ENCODE peak calls at places on chromosomes 12 and 14, in four cellular contexts. One of them, this sample, is unnamed. For H3K4me1, the result is how much of the 10 kb centered on the place peaks cover.

GRCh38 chr14:32940711-32941667 is 2.3 kb downstream of the NPAS3 start:
- DNase-seq in H1: no peak
- DNase-seq in GM12878: no peak
- DNase-seq in HepG2: no peak
- DNase-seq in this sample: no peak

GRCh38 chr14:95319312-95320075 is at the start of gene CLMN:
- DNase-seq in HepG2: no peak
- DNase-seq in H1: peak
- DNase-seq in GM12878: no peak
- DNase-seq in this sample: no peak

GRCh38 chr12:76891609-76892008 is 12.8 kb upstream of the CSRP2 start:
- DNase-seq in HepG2: no peak
- DNase-seq in H1: no peak
- DNase-seq in GM12878: no peak
- DNase-seq in this sample: no peak

GRCh38 chr14:75568791-75569190 is 9.6 kb upstream of the FLVCR2 start:
- DNase-seq in H1: no peak
- DNase-seq in HepG2: no peak
- DNase-seq in GM12878: no peak
- DNase-seq in this sample: no peak

GRCh38 chr12:107657621-107658020 is 28.0 kb upstream of the PWP1 start:
- DNase-seq in GM12878: no peak
- DNase-seq in H1: no peak
- DNase-seq in HepG2: no peak
- DNase-seq in this sample: no peak

GRCh38 chr14:60508707-60509437 is at the start of gene SIX6:
- DNase-seq in HepG2: no peak
- DNase-seq in H1: peak
- DNase-seq in GM12878: no peak
- DNase-seq in this sample: peak

GRCh38 chr12:20211537-20211936 is 156.8 kb upstream of the PDE3A start:
- DNase-seq in H1: no peak
- DNase-seq in GM12878: no peak
- DNase-seq in HepG2: no peak
- DNase-seq in this sample: no peak

GRCh38 chr12:91920276-91920675 is 225.4 kb downstream of the BTG1 start:
- DNase-seq in GM12878: no peak
- DNase-seq in HepG2: no peak
- DNase-seq in H1: no peak
- DNase-seq in this sample: no peak

GRCh38 chr14:51008416-51008815 is 64.1 kb upstream of the PYGL start:
- DNase-seq in GM12878: no peak
- DNase-seq in HepG2: no peak
- DNase-seq in H1: no peak
- DNase-seq in this sample: no peak

DNA sequence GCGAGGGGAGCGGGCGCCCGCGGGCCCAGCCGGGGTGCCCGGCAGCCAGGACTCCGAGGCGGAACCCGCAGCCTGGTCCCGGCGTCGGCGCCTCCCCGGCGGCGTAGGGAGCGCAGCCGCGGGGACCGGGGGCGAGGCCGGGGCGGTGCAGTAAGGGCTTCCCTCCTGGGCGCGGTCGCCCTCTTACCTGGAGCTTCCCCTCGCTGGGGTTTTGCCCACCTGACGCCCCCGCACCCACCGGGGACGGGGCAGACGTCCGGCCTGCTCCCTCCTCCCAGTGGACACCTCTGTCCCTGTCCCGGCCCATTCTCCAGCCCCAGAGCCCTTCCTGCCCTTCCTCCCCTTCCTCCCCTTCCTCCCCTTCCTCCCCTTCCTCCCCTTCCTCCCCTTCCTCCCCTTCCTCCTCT is 413 bp upstream of the TUBA1C start:
- DNase-seq in HepG2: no peak
- DNase-seq in GM12878: no peak
- DNase-seq in H1: no peak
- DNase-seq in this sample: no peak
- TF ChIP-seq SUZ12 in HepG2: no peak
- TF ChIP-seq SUZ12 in GM12878: no peak
- TF ChIP-seq SUZ12 in H1: no peak
- TF ChIP-seq SUZ12 in this sample: no peak

DNA sequence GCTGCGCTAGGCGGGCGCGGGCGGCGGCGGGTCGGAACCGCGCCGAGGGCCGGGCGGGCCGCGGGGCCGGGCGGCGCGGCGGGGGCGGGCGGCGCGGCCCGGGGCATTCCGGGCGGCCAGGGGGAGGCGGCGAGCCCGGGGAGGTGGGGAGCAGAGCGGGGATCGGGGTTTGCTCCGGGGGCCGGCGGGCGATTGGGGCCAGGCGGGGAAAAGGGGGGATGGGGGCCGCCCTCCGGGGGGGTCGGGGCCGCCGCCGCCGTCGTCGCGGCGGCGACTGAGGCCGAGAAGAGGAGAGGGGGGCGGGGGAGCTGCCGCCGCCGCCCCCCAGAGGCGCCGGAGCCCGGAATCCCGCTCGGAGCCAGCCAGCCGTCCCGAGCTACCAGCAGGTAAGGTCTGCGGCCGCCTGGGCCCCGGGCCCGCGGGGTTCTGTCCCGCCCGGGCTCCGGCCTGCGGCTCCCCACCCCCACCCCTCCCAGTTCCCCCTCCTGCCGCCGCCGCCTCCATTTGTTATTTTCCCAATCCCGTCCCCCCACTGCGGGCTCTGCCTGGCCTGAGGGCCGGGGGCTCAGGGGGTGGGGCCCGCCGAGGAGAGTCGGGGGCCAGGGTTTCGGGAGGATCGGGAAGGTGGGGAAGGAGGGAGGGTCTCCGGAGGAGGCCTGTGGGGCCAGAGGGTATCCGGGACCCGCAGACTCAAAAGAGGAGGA is 392 bp downstream of the ATN1 start:
- DNase-seq in H1: no peak
- DNase-seq in HepG2: no peak
- DNase-seq in GM12878: no peak
- DNase-seq in this sample: no peak
- H3K4me1 ChIP-seq in H1: under half
- H3K4me1 ChIP-seq in HepG2: half or more
- H3K4me1 ChIP-seq in GM12878: under half
- H3K4me1 ChIP-seq in this sample: under half

DNA sequence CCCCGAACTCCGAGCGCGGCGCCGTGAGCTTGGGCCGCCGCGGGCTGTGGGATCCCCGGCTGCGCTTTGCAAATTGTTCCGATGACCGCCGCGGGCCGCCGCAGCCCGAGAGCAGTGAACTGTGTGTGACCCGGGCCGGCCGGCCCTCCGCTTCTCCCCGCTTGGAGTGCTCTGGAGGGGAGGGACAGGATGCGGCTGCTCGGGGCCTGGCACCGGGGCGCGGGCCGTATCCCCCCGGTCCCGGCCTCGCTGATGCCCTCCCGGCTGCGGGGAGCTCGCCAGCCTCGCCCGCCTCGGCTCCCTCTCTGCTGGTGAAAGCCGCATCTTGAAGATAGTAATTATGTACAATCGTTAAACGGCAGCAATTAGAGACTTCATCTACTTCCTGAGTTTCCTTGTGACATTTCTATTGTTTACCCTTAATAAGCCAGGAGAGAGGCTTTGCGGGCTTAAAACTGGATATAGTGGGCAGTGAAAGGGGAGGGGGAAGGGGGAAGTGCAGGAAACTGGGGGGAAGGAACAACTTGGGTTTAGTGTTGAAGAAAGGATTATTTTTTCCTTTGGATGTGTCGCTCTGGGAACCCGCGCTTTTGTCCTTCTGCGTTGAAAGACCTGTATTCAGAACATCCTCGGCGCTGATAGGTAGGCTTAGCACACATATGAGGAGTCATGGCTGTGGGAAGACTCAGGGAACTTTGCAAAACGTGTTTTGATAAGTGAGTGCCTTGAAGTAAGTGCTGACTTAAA is 1.2 kb downstream of the PELI2 start:
- DNase-seq in H1: peak
- DNase-seq in HepG2: no peak
- DNase-seq in GM12878: no peak
- DNase-seq in this sample: no peak
- H3K9ac ChIP-seq in H1: peak
- H3K9ac ChIP-seq in HepG2: no peak
- H3K9ac ChIP-seq in GM12878: no peak
- H3K9ac ChIP-seq in this sample: peak

GRCh38 chr12:131482199-131482598 is 228.7 kb upstream of the SFSWAP start:
- DNase-seq in GM12878: no peak
- DNase-seq in H1: no peak
- DNase-seq in HepG2: no peak
- DNase-seq in this sample: no peak
- TF ChIP-seq SUZ12 in GM12878: no peak
- TF ChIP-seq SUZ12 in H1: no peak
- TF ChIP-seq SUZ12 in HepG2: no peak
- TF ChIP-seq SUZ12 in this sample: no peak

DNA sequence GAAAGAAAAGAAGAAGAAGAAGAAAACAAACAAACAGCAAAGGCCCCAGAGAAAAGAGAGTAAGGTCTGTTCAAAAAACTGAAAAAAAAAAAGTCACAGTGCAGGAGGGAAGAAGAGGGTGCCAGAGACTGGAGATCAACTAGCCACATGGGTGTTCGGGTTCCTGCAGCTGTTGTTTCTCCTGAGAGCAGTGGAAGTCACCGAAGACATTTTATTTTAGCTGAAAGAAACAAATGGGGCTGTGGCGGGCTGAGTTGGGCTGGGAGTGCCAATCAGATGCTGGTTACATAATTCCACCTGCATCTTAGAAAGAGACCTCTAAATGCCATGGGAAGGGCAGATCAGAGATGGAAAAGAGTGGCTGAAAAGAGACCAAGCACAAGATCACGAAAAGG is 33.9 kb downstream of the ACTN1 start:
- DNase-seq in HepG2: no peak
- DNase-seq in GM12878: no peak
- DNase-seq in H1: no peak
- DNase-seq in this sample: no peak
- H3K4me1 ChIP-seq in HepG2: half or more
- H3K4me1 ChIP-seq in GM12878: under half
- H3K4me1 ChIP-seq in H1: under half
- H3K4me1 ChIP-seq in this sample: under half